ENCODE peak calls at places on chromosome 9, in five cellular contexts. F is HepG2, O is K562, Y is HCT116, J is SK-N-SH. Z is an unnamed sample.

GRCh38 chr9:136080716-136081112 is 14.4 kb downstream of the NACC2 start:
- DNase-seq in F (no peak), O (no peak), Y (no peak), J (peak; percentile 27), Z (no peak)

GRCh38 chr9:127183814-127184582 is 61.6 kb upstream of the ANGPTL2 start:
- DNase-seq in F (no peak), O (no peak), Y (no peak), J (no peak), Z (no peak)

GRCh38 chr9:128718047-128718446 is 5.9 kb downstream of the ZDHHC12 start:
- DNase-seq in F (no peak), O (no peak), Y (no peak), J (peak; percentile 19), Z (no peak)

GRCh38 chr9:110427497-110428104 is 89.9 kb upstream of the TXNDC8 start:
- DNase-seq in F (peak; percentile 18), O (peak; percentile 22), Y (peak; percentile 42), J (peak; percentile 45), Z (peak; percentile 76)

GRCh38 chr9:118222375-118222774 is 518.2 kb downstream of the TLR4 start:
- DNase-seq in F (no peak), O (no peak), Y (no peak), J (no peak), Z (no peak)

GRCh38 chr9:126805546-126806262 is 864 bp downstream of the ZBTB43 start:
- DNase-seq in F (peak; percentile 81), O (peak; percentile 69), Y (peak; percentile 39), J (no peak), Z (no peak)

GRCh38 chr9:93864029-93864428 is 91.1 kb downstream of the BARX1 start:
- DNase-seq in F (no peak), O (no peak), Y (no peak), J (no peak), Z (no peak)

GRCh38 chr9:86046930-86047341 is 52.4 kb downstream of the GOLM1 start:
- DNase-seq in F (no peak), O (no peak), Y (no peak), J (peak; percentile 75), Z (no peak)

GRCh38 chr9:38018964-38019602 is 49.9 kb downstream of the SHB start:
- DNase-seq in F (peak; percentile 63), O (no peak), Y (no peak), J (no peak), Z (peak; percentile 62)

DNA sequence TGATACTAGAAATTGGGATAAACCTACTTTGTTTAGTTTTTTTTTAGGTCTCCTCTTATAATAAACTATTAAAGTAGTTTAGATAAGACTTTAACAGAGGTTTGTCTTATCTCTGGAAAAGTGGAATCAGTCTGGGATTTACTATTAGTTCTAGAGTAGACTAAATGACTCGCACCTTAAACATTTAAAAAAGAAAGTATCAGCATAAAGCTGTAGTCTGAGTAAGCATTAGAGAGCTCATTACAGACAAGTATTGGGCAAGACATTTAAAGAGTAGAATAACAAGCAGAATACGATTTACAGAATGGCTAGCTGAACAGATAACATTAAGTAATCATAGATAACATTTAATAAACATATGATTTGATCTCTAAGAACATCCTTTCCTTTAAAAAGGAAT is 226.0 kb upstream of the DMAC1 start:
- DNase-seq in F (no peak), O (no peak), Y (no peak), J (no peak), Z (no peak)
- TF ChIP-seq JUND in F (no peak), O (no peak), Y (no peak), J (no peak), Z (no peak)

DNA sequence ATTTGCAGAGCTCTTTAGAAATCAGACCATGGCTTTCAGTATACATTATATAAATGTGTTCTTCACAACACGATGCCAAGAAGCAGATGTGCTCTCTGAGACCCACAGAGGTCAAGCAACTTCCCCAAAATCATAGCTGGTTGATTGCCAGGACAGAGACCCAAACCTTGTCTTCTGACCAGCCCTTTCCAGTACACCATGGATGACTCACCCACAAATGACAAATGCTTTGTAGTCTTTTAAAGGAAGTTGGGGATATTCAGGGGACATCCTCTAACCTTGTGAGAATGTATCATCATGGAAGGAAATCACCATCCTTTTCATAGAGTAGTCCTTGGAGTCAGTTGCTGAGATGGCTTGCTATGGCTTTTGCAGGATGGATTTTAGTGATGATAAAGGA is 30.1 kb downstream of the ZNF462 start:
- DNase-seq in F (no peak), O (no peak), Y (peak; percentile 47), J (no peak), Z (no peak)
- TF ChIP-seq JUND in F (no peak), O (no peak), Y (peak; percentile 69), J (peak; percentile 60), Z (no peak)

GRCh38 chr9:122016789-122017188 is 76.3 kb downstream of the TTLL11 start:
- DNase-seq in F (no peak), O (no peak), Y (no peak), J (no peak), Z (no peak)
- TF ChIP-seq JUND in F (no peak), O (no peak), Y (no peak), J (no peak), Z (no peak)

DNA sequence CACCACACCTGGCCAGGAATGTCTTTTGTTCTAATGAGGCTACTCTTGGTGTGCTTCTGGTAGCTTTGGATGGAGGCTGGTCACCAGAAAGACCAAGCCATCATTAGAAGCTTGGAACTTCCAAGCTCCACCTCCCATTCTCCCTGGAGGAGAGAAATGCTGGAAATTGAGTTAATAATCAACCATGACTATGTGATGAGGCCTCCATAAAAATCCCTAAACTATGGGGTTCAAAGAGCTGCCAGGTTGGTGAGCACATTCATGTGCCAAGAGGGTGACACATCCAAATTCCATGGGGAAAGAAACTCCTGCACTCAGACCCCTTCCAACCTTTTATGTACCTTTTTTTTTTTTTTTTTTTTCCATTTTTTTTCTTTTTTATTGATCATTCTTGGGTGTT is 105.5 kb upstream of the SPATA31C2 start:
- DNase-seq in F (no peak), O (no peak), Y (no peak), J (no peak), Z (no peak)
- TF ChIP-seq JUND in F (no peak), O (no peak), Y (no peak), J (no peak), Z (no peak)

DNA sequence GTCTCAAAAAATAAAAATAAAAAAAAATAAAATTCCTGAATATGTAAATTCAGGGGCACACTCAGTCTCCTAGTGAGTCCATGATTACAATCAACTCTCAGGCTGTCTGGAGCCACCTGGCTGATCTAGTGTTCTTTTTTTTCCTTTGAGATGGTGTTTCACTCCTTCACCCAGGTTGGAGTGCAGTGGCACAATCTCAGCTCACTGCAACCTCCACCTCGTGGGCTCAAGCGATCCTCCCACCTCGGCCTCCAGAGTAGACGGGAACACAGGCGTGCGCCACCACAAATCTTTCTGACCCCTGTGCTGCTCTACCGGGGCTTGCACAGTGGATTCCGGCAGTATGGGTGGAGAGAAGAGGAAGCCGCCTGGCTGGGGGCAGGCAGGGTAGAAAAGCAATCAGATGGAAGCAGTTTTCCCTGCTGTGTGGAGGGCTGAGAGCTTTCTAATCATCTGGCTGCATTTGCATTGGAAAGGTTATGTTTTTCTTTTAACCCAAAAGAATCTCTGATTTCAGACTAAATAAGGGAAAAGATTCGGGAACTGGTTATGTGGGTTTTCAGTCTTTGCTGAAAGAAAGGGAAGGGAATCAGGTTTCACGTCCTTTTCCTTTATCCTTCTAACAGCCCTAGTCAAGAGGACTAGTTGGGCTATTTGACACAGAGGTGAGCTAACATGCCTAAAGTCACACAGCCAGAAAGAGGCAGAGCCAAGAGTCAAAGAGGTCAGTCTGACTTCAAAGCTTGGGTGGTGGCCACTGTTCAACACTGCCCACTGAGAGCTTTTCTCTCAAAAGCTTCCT is 26.3 kb upstream of the CORO2A start:
- DNase-seq in F (no peak), O (no peak), Y (no peak), J (no peak), Z (peak; percentile 43)
- TF ChIP-seq JUND in F (no peak), O (no peak), Y (no peak), J (no peak), Z (no peak)

DNA sequence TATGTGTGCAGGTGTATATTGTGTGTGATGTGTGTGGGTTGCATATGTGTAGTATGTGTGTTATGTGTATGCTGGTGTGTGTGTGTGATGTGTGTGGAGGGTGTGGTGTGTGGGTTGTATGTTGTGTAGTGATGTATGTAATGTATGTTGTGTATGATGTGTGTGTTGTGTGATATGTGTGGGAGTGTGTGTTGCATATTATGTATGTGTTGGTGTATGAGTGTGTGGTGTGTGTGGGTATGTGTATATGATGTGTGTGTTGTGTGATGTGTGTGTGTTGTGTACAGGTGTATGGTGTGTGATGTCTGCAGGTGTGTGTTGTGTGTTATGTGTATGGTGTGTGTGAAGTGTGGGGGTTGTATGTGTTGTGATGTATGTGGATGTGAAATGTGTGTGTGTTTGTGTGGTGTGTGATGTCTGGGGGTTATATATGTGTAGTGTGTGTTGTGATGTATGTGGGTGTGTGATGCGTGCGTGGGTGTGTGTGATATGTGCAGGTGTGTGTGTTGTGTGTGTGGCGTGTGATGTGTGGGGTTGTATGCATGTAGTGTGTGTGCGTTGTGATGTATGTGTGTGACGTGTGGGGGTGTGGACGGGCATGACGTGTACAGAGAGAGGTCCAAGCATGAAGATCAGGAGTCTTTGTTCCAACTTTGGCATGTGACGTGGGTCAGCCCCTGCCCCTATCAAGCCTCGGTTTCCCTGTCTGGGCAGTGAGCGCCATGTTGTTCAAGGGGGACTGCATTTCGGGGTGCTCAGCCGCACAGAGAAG is 8.5 kb upstream of the CRB2 start:
- DNase-seq in F (no peak), O (no peak), Y (no peak), J (no peak), Z (no peak)
- TF ChIP-seq JUND in F (no peak), O (no peak), Y (no peak), J (no peak), Z (no peak)

GRCh38 chr9:91799113-91799735 is 150.8 kb downstream of the ROR2 start:
- DNase-seq in F (no peak), O (no peak), Y (no peak), J (no peak), Z (no peak)

GRCh38 chr9:91800473-91800872 is 149.6 kb downstream of the ROR2 start:
- DNase-seq in F (no peak), O (no peak), Y (no peak), J (no peak), Z (no peak)

GRCh38 chr9:91789941-91790340 is 160.1 kb downstream of the ROR2 start:
- DNase-seq in F (no peak), O (no peak), Y (no peak), J (no peak), Z (no peak)

GRCh38 chr9:91790912-91791311 is 159.1 kb downstream of the ROR2 start:
- DNase-seq in F (no peak), O (no peak), Y (peak; percentile 13), J (no peak), Z (no peak)

DNA sequence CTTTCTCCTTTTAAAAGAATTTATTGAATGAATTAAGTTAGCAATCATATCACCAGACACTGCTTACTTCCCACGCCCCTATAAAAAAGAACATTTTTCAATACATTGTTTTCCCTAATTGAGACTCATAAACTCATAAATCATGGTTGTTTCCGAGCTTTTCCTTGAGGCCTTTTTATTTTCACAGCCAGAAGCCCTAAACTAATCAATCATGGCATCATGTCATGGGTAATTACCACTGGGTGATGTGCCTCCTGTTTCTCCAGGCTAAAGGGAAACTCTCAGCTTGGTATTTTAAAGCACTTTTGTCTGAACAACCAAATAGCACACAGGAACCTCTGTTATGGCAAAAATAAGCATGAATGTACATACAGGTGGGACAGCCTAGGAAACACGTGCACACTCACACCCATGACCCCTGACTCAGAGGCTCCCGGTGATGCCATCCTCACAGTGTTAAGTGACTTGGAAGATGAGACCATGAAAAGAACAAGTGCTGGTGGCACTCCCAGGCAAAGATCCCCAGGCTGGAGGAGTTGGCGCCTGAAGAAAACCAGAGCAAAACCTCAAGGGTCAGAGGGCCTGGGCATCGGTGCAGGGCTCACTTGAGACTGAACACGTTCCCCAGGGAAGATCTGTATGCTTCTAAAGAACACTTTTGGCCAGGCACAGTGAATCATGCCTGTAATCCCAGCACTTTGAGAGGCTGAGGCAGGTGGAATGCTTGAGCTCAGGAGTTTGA is 154.4 kb downstream of the ROR2 start:
- DNase-seq in F (no peak), O (no peak), Y (peak; percentile 71), J (no peak), Z (peak; percentile 52)
- TF ChIP-seq JUND in F (no peak), O (no peak), Y (peak; percentile 60), J (no peak), Z (no peak)

Z was measured in T47D.